ENCODE peak calls at places on chromosomes 11 and 22, in four cellular contexts. Q is WTC11, A is HepG2, C is K562. O is an unnamed sample.

GRCh38 chr11:48099916-48100446 is 116.6 kb upstream of the OR4B1 start:
- DNase-seq in A (no peak), Q (no peak), C (no peak), O (no peak)

GRCh38 chr11:69381681-69382130 is 87.8 kb downstream of the MYEOV start:
- DNase-seq in Q (no peak), A (no peak), C (peak), O (no peak)

GRCh38 chr11:6297831-6298230 is 22.5 kb downstream of the CAVIN3 start:
- DNase-seq in C (peak), Q (no peak), A (no peak), O (no peak)

GRCh38 chr11:87428266-87428665 is 390.5 kb downstream of the TMEM135 start:
- DNase-seq in C (no peak), A (no peak), Q (no peak), O (no peak)

GRCh38 chr11:1040428-1041148 is 4.1 kb upstream of the MUC6 start:
- DNase-seq in C (no peak), Q (no peak), A (no peak), O (no peak)

GRCh38 chr22:19488884-19489843 is 9.4 kb downstream of the CDC45 start:
- DNase-seq in C (peak), A (no peak), Q (no peak), O (no peak)

GRCh38 chr11:48104562-48104924 is 112.1 kb upstream of the OR4B1 start:
- DNase-seq in A (no peak), C (no peak), Q (no peak), O (no peak)

GRCh38 chr11:119789766-119790407 is 60.9 kb upstream of the NECTIN1 start:
- DNase-seq in C (no peak), A (no peak), Q (no peak), O (no peak)

GRCh38 chr11:59755701-59756495 is 722 bp downstream of the STX3 start:
- DNase-seq in Q (peak), A (peak), C (peak), O (no peak)

GRCh38 chr11:44763111-44763820 is 36.5 kb downstream of the TSPAN18 start:
- DNase-seq in C (no peak), Q (no peak), A (no peak), O (no peak)

GRCh38 chr11:65560555-65561418 is 2.6 kb upstream of the LTBP3 start:
- DNase-seq in A (no peak), Q (peak), C (no peak), O (no peak)

GRCh38 chr11:2207212-2207611 is 35.6 kb upstream of the TH start:
- DNase-seq in C (no peak), A (no peak), Q (no peak), O (no peak)

GRCh38 chr11:72716291-72716690 is 35.9 kb downstream of the ARAP1 start:
- DNase-seq in C (no peak), Q (no peak), A (no peak), O (no peak)

GRCh38 chr11:116454020-116454645 is 318.7 kb downstream of the BUD13 start:
- DNase-seq in Q (peak), A (peak), C (peak), O (no peak)

GRCh38 chr11:116458546-116458945 is 314.2 kb downstream of the BUD13 start:
- DNase-seq in C (no peak), A (no peak), Q (no peak), O (no peak)

GRCh38 chr11:116452447-116452846 is 320.3 kb downstream of the BUD13 start:
- DNase-seq in C (no peak), A (no peak), Q (no peak), O (no peak)

GRCh38 chr11:116457336-116458007 is 315.3 kb downstream of the BUD13 start:
- DNase-seq in C (no peak), Q (no peak), A (no peak), O (no peak)

GRCh38 chr11:116454951-116455350 is 317.8 kb downstream of the BUD13 start:
- DNase-seq in Q (no peak), A (no peak), C (no peak), O (no peak)
- TF ChIP-seq CREM in Q (no peak), A (no peak), C (no peak), O (no peak)

GRCh38 chr22:29344137-29344536 is 28.6 kb upstream of the RASL10A start:
- DNase-seq in Q (no peak), A (peak), C (no peak), O (no peak)
- TF ChIP-seq CREB1 in Q (no peak), A (no peak), C (no peak), O (no peak)

DNA sequence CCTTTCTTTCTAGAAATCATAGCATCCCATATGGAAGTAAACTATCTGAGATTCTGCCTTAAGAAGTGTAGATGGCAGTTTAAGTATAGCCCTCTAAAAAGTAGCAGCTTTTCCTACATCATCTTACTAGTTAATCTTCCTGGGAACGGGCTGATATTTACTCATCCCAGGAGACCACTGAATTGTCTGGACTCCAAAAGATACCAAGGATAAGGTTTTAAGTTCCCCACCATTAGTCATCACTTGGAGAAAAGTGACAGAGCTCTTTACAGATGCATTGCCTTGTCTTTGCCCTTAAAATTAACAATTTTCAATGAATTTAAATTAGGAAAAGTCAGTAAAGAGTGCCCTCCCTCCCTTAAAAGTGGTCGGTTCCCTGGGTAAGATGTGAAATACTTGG is 129.5 kb downstream of the MAML2 start:
- DNase-seq in A (no peak), Q (no peak), C (peak), O (no peak)
- TF ChIP-seq CREM in A (no peak), Q (no peak), C (no peak), O (no peak)

GRCh38 chr11:111913997-111914396 is 1.5 kb downstream of the HSPB2 start:
- DNase-seq in A (peak), Q (no peak), C (no peak), O (no peak)
- TF ChIP-seq CREB1 in A (no peak), Q (no peak), C (no peak), O (no peak)

DNA sequence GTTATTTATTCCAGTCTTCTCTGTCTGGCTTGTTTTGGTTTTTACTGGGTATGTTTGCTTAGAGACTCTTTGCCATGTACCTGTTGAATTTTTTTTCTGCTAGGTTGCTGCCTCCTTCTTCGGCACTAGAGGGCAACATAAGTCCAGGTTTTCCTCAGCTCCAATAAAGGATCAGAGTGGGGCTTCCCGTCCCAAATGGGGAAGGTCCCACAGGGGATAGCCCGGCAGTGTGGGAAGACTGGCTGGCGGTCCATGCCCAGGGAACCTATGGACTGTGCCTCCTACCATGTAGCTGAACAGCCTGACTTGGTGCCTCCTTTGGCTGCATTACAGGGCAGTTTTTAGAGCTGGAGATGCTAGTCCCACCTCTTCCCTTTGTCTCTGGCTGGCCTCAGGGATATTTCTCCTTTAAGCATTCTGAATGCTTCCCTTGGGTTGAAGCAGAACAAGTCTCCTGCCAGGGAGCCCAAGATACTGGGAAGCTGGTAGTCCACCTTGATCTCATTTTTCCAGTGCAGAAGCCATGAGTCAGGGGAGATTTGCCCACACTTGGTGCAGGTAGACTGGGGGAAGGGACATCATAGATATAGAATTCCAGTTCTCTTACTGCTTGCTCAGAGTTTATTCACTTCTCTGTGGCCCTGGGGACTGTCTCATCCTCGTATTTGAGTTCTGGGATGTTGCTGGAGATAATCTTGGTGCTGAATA is 60.2 kb downstream of the BRD1 start:
- DNase-seq in C (peak), Q (peak), A (peak), O (peak)
- TF ChIP-seq CREM in C (no peak), Q (no peak), A (no peak), O (no peak)

GRCh38 chr11:61104963-61105362 is 2.7 kb downstream of the CD5 start:
- DNase-seq in Q (no peak), A (no peak), C (no peak), O (no peak)
- TF ChIP-seq CREB1 in Q (no peak), A (no peak), C (no peak), O (no peak)

GRCh38 chr22:17969732-17970131 is 54.6 kb downstream of the MICAL3 start:
- DNase-seq in Q (no peak), C (no peak), A (no peak), O (no peak)
- TF ChIP-seq CREM in Q (no peak), C (no peak), A (no peak), O (no peak)

GRCh38 chr22:46862418-46863324 is 100.2 kb downstream of the TBC1D22A start:
- DNase-seq in C (no peak), A (no peak), Q (no peak), O (peak)
- TF ChIP-seq CREB1 in C (no peak), A (no peak), Q (no peak), O (no peak)

O was measured in GM12878.